ENCODE peak calls at places on chromosome X, in six cellular contexts. X, P, G, K, Y and I are unnamed samples.

GRCh38 chrX:55030490-55031285 is at the start of gene ALAS2:
- ATAC-seq in P (no peak), X (no peak), G (no peak), K (no peak), Y (peak), I (no peak)

GRCh38 chrX:131588995-131589394 is 45.1 kb downstream of the OR13H1 start:
- ATAC-seq in Y (no peak), X (no peak), K (no peak), G (no peak), P (no peak), I (no peak)

GRCh38 chrX:46953137-46953527 is 40.9 kb downstream of the JADE3 start:
- ATAC-seq in K (no peak), X (no peak), P (peak), Y (no peak), G (no peak), I (no peak)

GRCh38 chrX:38664285-38664684 is 102.9 kb downstream of the TSPAN7 start:
- ATAC-seq in Y (peak), P (peak), K (no peak), X (no peak), G (peak), I (peak)

GRCh38 chrX:124348152-124348551 is 1.8 kb downstream of the SH2D1A start:
- ATAC-seq in Y (peak), G (no peak), K (no peak), P (no peak), X (no peak), I (no peak)

GRCh38 chrX:119686087-119686639 is 6.8 kb downstream of the SEPTIN6 start:
- ATAC-seq in X (no peak), P (peak), Y (peak), K (no peak), G (no peak), I (peak)

GRCh38 chrX:3581609-3582108 is 131.8 kb downstream of the PRKX start:
- ATAC-seq in Y (no peak), P (no peak), X (no peak), K (no peak), G (no peak), I (no peak)

GRCh38 chrX:38859602-38860001 is 58.3 kb downstream of the MID1IP1 start:
- ATAC-seq in K (no peak), P (no peak), G (no peak), Y (no peak), X (no peak), I (no peak)

GRCh38 chrX:40406330-40406859 is 174.4 kb upstream of the ATP6AP2 start:
- ATAC-seq in X (no peak), Y (no peak), G (no peak), K (no peak), P (peak), I (no peak)

GRCh38 chrX:115690554-115691216 is 129.7 kb downstream of the PLS3 start:
- ATAC-seq in K (peak), Y (peak), G (peak), X (peak), P (peak), I (peak)

GRCh38 chrX:106437407-106437806 is 174.4 kb upstream of the RADX start:
- ATAC-seq in Y (no peak), P (no peak), G (no peak), X (no peak), K (no peak), I (no peak)

DNA sequence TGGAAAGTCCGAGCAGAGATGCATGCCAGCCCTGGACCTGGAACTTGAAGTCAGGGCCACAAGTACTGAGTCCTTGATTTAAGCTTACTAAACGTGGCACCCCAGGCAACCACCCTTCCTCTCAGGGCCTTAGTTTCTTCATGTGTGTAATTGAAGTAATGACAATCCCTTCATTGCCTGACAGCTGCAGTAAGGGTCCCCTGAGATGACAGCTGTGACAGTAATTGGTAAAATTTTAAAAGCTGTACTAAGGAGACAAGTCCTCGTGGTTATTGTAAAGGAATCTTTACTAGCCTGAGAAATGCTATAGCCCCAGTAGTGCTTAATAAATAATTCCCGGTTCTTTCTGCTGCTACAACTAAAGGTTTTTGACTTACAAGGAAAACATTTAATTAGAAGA is 175.1 kb upstream of the RADX start:
- ATAC-seq in K (no peak), G (no peak), X (no peak), P (no peak), Y (no peak), I (no peak)
- TF ChIP-seq EP300 in K (no peak), G (no peak), X (no peak), P (no peak), Y (no peak), I (no peak)

GRCh38 chrX:42386681-42387080 is 391.3 kb downstream of the PPP1R2C start:
- ATAC-seq in X (no peak), P (no peak), K (no peak), G (no peak), Y (no peak), I (no peak)
- TF ChIP-seq EP300 in X (no peak), P (no peak), K (no peak), G (no peak), Y (no peak), I (no peak)

DNA sequence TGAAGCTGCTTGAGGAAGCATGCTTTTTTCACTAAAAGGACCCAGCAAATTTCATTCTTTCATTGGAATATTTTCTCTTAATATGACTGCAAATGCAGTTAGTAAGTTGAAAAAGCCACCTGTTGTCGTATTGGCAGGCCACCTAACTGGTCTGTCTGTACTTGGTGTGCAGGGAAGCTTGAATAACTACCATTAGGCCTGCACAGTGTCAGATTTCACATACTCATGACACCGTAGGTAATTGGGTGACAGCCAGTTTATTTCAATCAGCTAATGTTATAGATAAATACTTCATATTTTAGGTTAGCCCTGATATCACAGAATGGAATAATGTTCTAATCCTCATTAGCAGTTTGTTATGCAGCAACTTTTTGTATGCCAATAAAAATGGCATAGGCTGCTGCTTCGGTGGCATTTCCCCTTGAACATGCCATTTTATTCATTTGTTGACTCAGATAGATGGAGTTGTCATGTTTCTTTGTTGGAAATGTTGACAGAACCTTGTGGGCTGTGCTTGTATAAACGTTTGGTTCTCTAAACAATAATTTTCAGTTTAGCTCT is 173.7 kb downstream of the RPA4 start:
- ATAC-seq in G (no peak), X (no peak), P (no peak), Y (no peak), K (no peak), I (no peak)
- TF ChIP-seq EP300 in G (no peak), X (no peak), P (no peak), Y (no peak), K (no peak), I (no peak)

DNA sequence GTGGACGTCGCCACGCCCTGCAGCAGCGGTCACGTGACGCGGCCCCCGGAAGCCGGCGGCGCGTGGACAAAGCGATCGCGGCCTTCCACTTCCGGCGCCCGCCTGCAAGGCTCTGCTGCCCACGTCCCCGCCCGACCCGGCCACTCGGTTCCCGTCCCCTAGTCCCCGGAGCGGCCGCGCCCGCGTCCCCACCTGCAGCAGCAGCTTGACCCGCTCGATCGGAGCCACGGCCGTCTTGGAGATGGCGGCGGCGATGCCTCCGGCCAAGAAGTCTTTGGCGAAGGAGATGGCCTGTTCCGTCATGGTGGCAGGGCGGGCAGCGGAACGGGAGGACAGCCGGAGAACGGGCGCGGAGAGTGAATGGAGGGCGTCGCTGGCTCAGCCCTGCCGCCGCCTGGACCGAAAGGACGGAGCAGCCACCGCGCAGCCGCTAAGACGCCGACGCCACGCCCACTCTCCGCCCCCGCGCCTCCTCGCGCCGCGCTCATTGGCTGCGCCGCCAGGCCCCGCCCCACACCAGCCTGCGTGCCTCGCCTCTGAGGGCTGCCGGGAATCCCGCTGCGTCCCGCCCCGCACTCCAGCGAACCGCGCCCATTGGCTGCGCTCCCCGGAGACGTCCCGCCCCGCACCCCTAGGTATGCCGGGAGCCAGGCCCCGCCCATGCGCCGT is at the start of gene SLC25A6:
- ATAC-seq in P (peak), X (peak), G (peak), Y (peak), K (peak), I (peak)
- TF ChIP-seq EP300 in P (no peak), X (no peak), G (no peak), Y (no peak), K (no peak), I (no peak)

GRCh38 chrX:19343462-19344206 is at the start of gene PDHA1:
- ATAC-seq in Y (peak), G (peak), P (peak), X (peak), K (peak), I (peak)
- TF ChIP-seq EP300 in Y (no peak), G (no peak), P (no peak), X (no peak), K (peak), I (no peak)